ENCODE peak calls at places on chromosome 17, in eight cellular contexts. V is fibroblast of the aortic adventitia; U is progenitor cell of endocrine pancreas; S is activated CD4-positive, alpha-beta T cell treated with anti-CD3 and anti-CD28 coated beads, Interleukin-2, amount 50 U/mL, for 48 hours; J is ELR; Q is endodermal cell; D is COR-L47; L is mucosa of gallbladder. W is an unnamed sample.

GRCh38 chr17:50834786-50835562 is 412 bp upstream of the WFIKKN2 start:
- DNase-seq in L (no peak), U (no peak), S (no peak), V (peak; percentile 48), D (no peak), J (no peak), Q (peak; percentile 71), W (peak; percentile 63)

GRCh38 chr17:67030641-67031040 is 13.7 kb upstream of the CACNG1 start:
- DNase-seq in S (no peak), J (no peak), L (no peak), Q (no peak), U (no peak), V (no peak), D (no peak), W (no peak)

GRCh38 chr17:42133461-42134041 is 10.9 kb downstream of the HSPB9 start:
- DNase-seq in S (no peak), V (no peak), U (no peak), Q (no peak), D (peak; percentile 87), L (no peak), J (peak; percentile 26), W (no peak)

GRCh38 chr17:31431098-31431794 is 39.8 kb downstream of the RAB11FIP4 start:
- DNase-seq in S (no peak), Q (peak; percentile 61), D (no peak), U (no peak), V (no peak), J (no peak), L (no peak), W (no peak)

GRCh38 chr17:68507581-68507980 is 4.6 kb upstream of the PRKAR1A start:
- DNase-seq in D (no peak), J (no peak), U (no peak), V (no peak), L (no peak), S (no peak), Q (no peak), W (no peak)

GRCh38 chr17:72465191-72466024 is 344.6 kb downstream of the SOX9 start:
- DNase-seq in V (peak; percentile 46), S (no peak), D (no peak), U (no peak), J (peak; percentile 100), L (peak; percentile 76), Q (peak; percentile 83), W (peak; percentile 2)

GRCh38 chr17:8332688-8333087 is 7.0 kb upstream of the ODF4 start:
- DNase-seq in L (no peak), V (no peak), D (no peak), S (no peak), J (no peak), Q (peak; percentile 83), U (no peak), W (no peak)

GRCh38 chr17:20896153-20896649 is 146.6 kb downstream of the USP22 start:
- DNase-seq in L (peak; percentile 37), U (no peak), Q (no peak), V (peak; percentile 23), D (no peak), S (peak; percentile 10), J (peak; percentile 4), W (peak; percentile 23)

GRCh38 chr17:51687887-51688286 is 427.5 kb downstream of the UTP18 start:
- DNase-seq in V (no peak), Q (peak; percentile 19), U (no peak), J (no peak), L (no peak), S (no peak), D (no peak), W (no peak)

GRCh38 chr17:12021604-12022003 is 927 bp downstream of the MAP2K4 start:
- DNase-seq in U (no peak), S (no peak), V (no peak), Q (no peak), D (no peak), J (no peak), L (no peak), W (no peak)